ENCODE peak calls at places on chromosome 9, in eight cellular contexts. N is CD8-positive, alpha-beta T cell; J is vagina; Q is A549; G is lower lobe of right lung; P is aorta; E is sigmoid colon; H is gastrocnemius medialis. Y is an unnamed sample.

GRCh38 chr9:94603259-94603776 is 9.7 kb upstream of the FBP2 start:
- DNase-seq in G (peak; percentile 74), N (peak; percentile 56), Q (peak; percentile 77), H (peak; percentile 58), J (no peak), E (peak; percentile 75), P (peak; percentile 86), Y (peak; percentile 62)

GRCh38 chr9:120965344-120966004 is 38.9 kb upstream of the TRAF1 start:
- DNase-seq in N (no peak), P (no peak), G (no peak), H (no peak), Q (no peak), E (no peak), J (no peak), Y (no peak)

GRCh38 chr9:20929276-20929675 is 102.2 kb downstream of the HACD4 start:
- DNase-seq in Q (no peak), G (no peak), P (no peak), H (no peak), J (no peak), N (no peak), E (no peak), Y (no peak)

GRCh38 chr9:665296-665695 is 176.2 kb upstream of the DMRT1 start:
- DNase-seq in P (no peak), J (no peak), G (no peak), H (no peak), N (no peak), E (no peak), Q (no peak), Y (no peak)

GRCh38 chr9:70229026-70229425 is 29.8 kb upstream of the SMC5 start:
- DNase-seq in H (no peak), G (no peak), N (no peak), P (no peak), Q (no peak), J (no peak), E (no peak), Y (no peak)

GRCh38 chr9:116806075-116806474 is 119.0 kb downstream of the TRIM32 start:
- DNase-seq in E (no peak), Q (peak; percentile 8), N (no peak), J (no peak), P (no peak), H (no peak), G (no peak), Y (no peak)

GRCh38 chr9:32394381-32395049 is 10.1 kb downstream of the ACO1 start:
- DNase-seq in G (no peak), P (no peak), Q (no peak), J (no peak), H (no peak), E (no peak), N (no peak), Y (no peak)

GRCh38 chr9:123778232-123778902 is 151.6 kb downstream of the DENND1A start:
- DNase-seq in G (no peak), E (no peak), N (no peak), Q (no peak), H (no peak), J (no peak), P (no peak), Y (no peak)

GRCh38 chr9:100473271-100474081 is 527 bp downstream of the TMEFF1 start:
- DNase-seq in Q (peak; percentile 34), G (no peak), N (peak; percentile 12), E (no peak), P (peak; percentile 47), H (no peak), J (no peak), Y (peak; percentile 48)

GRCh38 chr9:132651259-132651658 is 18.5 kb downstream of the DDX31 start:
- DNase-seq in Q (peak; percentile 31), J (no peak), P (no peak), G (no peak), H (no peak), N (no peak), E (no peak), Y (peak; percentile 52)

GRCh38 chr9:83972286-83972685 is 7.7 kb downstream of the HNRNPK start:
- DNase-seq in J (no peak), E (no peak), N (no peak), Q (no peak), H (no peak), P (no peak), G (no peak), Y (no peak)

GRCh38 chr9:22141906-22142305 is 132.8 kb upstream of the CDKN2B start:
- DNase-seq in Q (no peak), G (no peak), P (no peak), H (no peak), N (no peak), E (no peak), J (no peak), Y (no peak)

GRCh38 chr9:88052446-88052845 is 78.1 kb upstream of the CDK20 start:
- DNase-seq in H (no peak), J (no peak), P (no peak), N (no peak), E (no peak), Q (no peak), G (no peak), Y (no peak)

GRCh38 chr9:18942801-18943200 is 90.2 kb downstream of the SAXO1 start:
- DNase-seq in Q (no peak), P (no peak), G (no peak), N (no peak), J (no peak), H (no peak), E (no peak), Y (no peak)

GRCh38 chr9:129027685-129028191 is 393 bp downstream of the SH3GLB2 start:
- DNase-seq in P (peak; percentile 81), H (peak; percentile 68), N (peak; percentile 74), Q (peak; percentile 66), G (peak; percentile 84), J (no peak), E (peak; percentile 85), Y (peak; percentile 48)

GRCh38 chr9:5442400-5443011 is 4.8 kb upstream of the PLGRKT start:
- DNase-seq in Q (peak; percentile 78), J (no peak), G (no peak), P (no peak), N (peak; percentile 21), H (peak; percentile 49), E (no peak), Y (no peak)

GRCh38 chr9:19577411-19577810 is 168.6 kb downstream of the ACER2 start:
- DNase-seq in H (no peak), J (no peak), G (no peak), E (no peak), Q (no peak), N (no peak), P (no peak), Y (no peak)

DNA sequence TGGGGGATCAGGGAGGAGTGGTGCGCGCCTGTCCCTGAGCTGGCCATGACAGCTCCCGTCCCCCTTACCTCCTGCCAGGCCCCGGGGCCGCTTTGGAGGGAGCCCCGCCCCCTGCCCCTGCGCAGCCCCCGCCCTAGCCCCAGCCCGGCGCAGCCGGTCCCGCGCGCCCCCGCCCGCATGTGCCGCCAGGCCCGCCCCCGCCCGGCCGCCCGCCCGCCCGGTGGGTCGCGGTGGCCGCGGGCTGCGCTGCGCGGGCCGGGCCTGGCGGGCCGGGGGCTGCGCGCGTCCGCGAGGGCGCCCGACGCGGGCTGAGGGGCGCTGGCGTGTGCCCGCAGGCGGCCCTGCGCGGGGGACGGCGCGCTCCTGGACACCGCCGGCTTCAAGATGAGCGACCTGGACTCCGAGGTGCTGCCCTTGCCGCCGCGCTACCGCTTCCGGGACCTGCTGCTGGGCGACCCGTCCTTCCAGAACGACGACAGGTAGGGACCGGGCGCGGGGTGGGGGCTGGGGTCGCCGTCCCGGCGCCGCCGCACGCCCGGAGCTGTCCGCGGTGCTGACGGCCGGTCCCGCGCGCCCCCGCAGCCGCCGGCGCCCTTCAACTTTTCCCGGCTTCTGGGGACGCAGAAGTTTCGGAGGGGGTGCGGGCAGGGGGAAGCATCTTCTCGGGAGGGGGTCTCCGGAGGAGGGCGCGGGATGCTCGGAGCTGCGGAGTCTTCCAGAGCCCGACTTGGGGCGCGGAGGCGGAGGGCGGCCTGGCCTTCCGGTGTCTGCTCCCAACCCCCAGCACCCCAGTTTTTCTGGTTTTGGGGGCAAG is 12.5 kb downstream of the KCNT1 start:
- DNase-seq in J (no peak), P (no peak), N (no peak), E (no peak), H (no peak), Q (no peak), G (no peak), Y (no peak)
- H3K4me3 ChIP-seq in J (no peak overlapping the region), P (no peak overlapping the region), N (no peak overlapping the region), E (no peak overlapping the region), H (no peak overlapping the region), Q (no peak overlapping the region), G (no peak overlapping the region), Y (no peak overlapping the region)

DNA sequence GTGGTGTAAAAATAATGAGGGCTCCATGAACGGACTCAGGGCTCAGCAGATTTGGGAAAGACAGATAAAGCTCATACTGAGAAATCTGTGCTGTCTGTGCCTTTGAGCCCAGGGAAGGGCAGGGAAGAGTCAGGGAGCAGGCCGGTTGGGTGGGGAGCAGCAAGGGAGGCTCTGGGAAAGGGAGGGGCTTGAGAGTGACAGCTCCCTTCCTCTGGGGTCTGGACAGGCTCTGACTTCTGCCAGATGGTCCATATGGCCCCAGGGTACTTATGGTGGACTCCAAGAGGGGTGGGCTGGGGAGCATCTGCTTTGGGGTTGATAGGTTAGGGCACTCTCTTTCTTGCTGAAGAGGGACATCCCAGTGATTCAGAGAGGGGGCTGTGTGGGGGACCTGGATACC is 2.1 kb downstream of the NPR2 start:
- DNase-seq in P (no peak), Q (no peak), G (no peak), H (no peak), J (no peak), E (no peak), N (no peak), Y (no peak)
- H3K4me1 ChIP-seq in P (no peaks in the 10 kb centered on the region), Q (peaks cover 27% of the 10 kb centered on the region), G (peaks cover 39% of the 10 kb centered on the region), H (peaks cover 29% of the 10 kb centered on the region), J (peaks cover 62% of the 10 kb centered on the region), E (peaks cover 44% of the 10 kb centered on the region), N (no peaks in the 10 kb centered on the region), Y (peaks cover 65% of the 10 kb centered on the region)

GRCh38 chr9:127943746-127944145 is 6.1 kb upstream of the DPM2 start:
- DNase-seq in N (peak; percentile 78), P (peak; percentile 92), Q (peak; percentile 86), H (peak; percentile 79), J (no peak), G (peak; percentile 93), E (peak; percentile 94), Y (peak; percentile 57)
- H3K4me3 ChIP-seq in N (no peak overlapping the region), P (no peak overlapping the region), Q (no peak overlapping the region), H (no peak overlapping the region), J (no peak overlapping the region), G (no peak overlapping the region), E (no peak overlapping the region), Y (no peak overlapping the region)

GRCh38 chr9:134592819-134593200 is 48.8 kb upstream of the COL5A1 start:
- DNase-seq in P (no peak), E (no peak), Q (no peak), N (no peak), H (no peak), J (no peak), G (no peak), Y (no peak)

GRCh38 chr9:134591082-134591571 is 50.5 kb upstream of the COL5A1 start:
- DNase-seq in N (no peak), Q (no peak), P (no peak), J (peak; percentile 74), H (no peak), G (no peak), E (no peak), Y (no peak)

GRCh38 chr9:134591573-134591981 is 50.0 kb upstream of the COL5A1 start:
- DNase-seq in N (no peak), J (no peak), Q (no peak), P (no peak), G (no peak), H (no peak), E (no peak), Y (no peak)

GRCh38 chr9:134593286-134593685 is 48.3 kb upstream of the COL5A1 start:
- DNase-seq in G (no peak), H (no peak), J (no peak), E (no peak), Q (no peak), P (no peak), N (no peak), Y (no peak)

GRCh38 chr9:134592018-134592818 is 49.4 kb upstream of the COL5A1 start:
- DNase-seq in N (no peak), E (peak; percentile 69), G (no peak), P (peak; percentile 63), Q (peak; percentile 56), J (no peak), H (peak; percentile 73), Y (peak; percentile 92)
- H3K4me1 ChIP-seq in N (no peaks in the 10 kb centered on the region), E (no peaks in the 10 kb centered on the region), G (no peaks in the 10 kb centered on the region), P (no peaks in the 10 kb centered on the region), Q (peaks cover 34% of the 10 kb centered on the region), J (peaks cover 21% of the 10 kb centered on the region), H (no peaks in the 10 kb centered on the region), Y (peaks cover 39% of the 10 kb centered on the region)

Y was measured in SJSA1.